ENCODE peak calls at places on chromosome 19, in six cellular contexts. A is A549, O is neural progenitor cell, H is heart left ventricle, N is left lung, X is fibroblast of lung. I is an unnamed sample.

GRCh38 chr19:32318884-32319520 is 26.4 kb upstream of the ZNF507 start:
- DNase-seq in A (peak; percentile 68), O (peak; percentile 76), H (no peak), N (no peak), X (no peak), I (no peak)

GRCh38 chr19:58279042-58279924 is 528 bp downstream of the ZNF8 start:
- DNase-seq in A (peak; percentile 71), O (peak; percentile 82), H (peak; percentile 88), N (peak; percentile 76), X (peak; percentile 78), I (peak; percentile 91)

GRCh38 chr19:55645512-55645881 is 2.0 kb downstream of the ZNF581 start:
- DNase-seq in A (no peak), O (no peak), H (no peak), N (no peak), X (no peak), I (no peak)

GRCh38 chr19:29777916-29778315 is 33.9 kb upstream of the CCNE1 start:
- DNase-seq in A (no peak), O (no peak), H (no peak), N (no peak), X (no peak), I (no peak)

GRCh38 chr19:13544423-13544822 is 38.1 kb upstream of the CACNA1A start:
- DNase-seq in A (no peak), O (no peak), H (no peak), N (no peak), X (no peak), I (no peak)

GRCh38 chr19:8451885-8452284 is 7.1 kb downstream of the HNRNPM start:
- DNase-seq in A (peak; percentile 30), O (peak; percentile 40), H (no peak), N (no peak), X (peak; percentile 81), I (no peak)

GRCh38 chr19:5718579-5719273 is 1.2 kb downstream of the LONP1 start:
- DNase-seq in A (peak; percentile 46), O (no peak), H (no peak), N (no peak), X (peak; percentile 86), I (no peak)

GRCh38 chr19:3095375-3096191 is 1.4 kb downstream of the GNA11 start:
- DNase-seq in A (no peak), O (peak; percentile 88), H (no peak), N (no peak), X (no peak), I (no peak)

GRCh38 chr19:29545866-29546582 is 20.2 kb downstream of the VSTM2B start:
- DNase-seq in A (no peak), O (no peak), H (peak; percentile 18), N (peak; percentile 11), X (no peak), I (peak; percentile 36)

GRCh38 chr19:18736415-18737336 is 53.2 kb downstream of the CRTC1 start:
- DNase-seq in A (no peak), O (no peak), H (no peak), N (peak; percentile 59), X (no peak), I (no peak)

GRCh38 chr19:50735869-50736268 is 12.7 kb downstream of the CLEC11A start:
- DNase-seq in A (no peak), O (no peak), H (no peak), N (no peak), X (no peak), I (no peak)

GRCh38 chr19:10299545-10300458 is 9.8 kb downstream of the ZGLP1 start:
- DNase-seq in A (no peak), O (no peak), H (no peak), N (no peak), X (no peak), I (peak; percentile 46)

GRCh38 chr19:40927567-40927966 is 45.5 kb upstream of the CYP2A7 start:
- DNase-seq in A (no peak), O (no peak), H (no peak), N (no peak), X (no peak), I (no peak)

GRCh38 chr19:40466219-40467006 is at the start of gene SPTBN4:
- DNase-seq in A (no peak), O (peak; percentile 10), H (peak; percentile 67), N (peak; percentile 55), X (no peak), I (peak; percentile 84)

GRCh38 chr19:29841559-29842367 is 30.0 kb downstream of the CCNE1 start:
- DNase-seq in A (peak; percentile 90), O (peak; percentile 53), H (no peak), N (no peak), X (peak; percentile 49), I (peak; percentile 27)

GRCh38 chr19:8618751-8619150 is 8.2 kb upstream of the ADAMTS10 start:
- DNase-seq in A (peak; percentile 65), O (no peak), H (no peak), N (no peak), X (no peak), I (no peak)

GRCh38 chr19:38695319-38695683 is 47.9 kb downstream of the ACTN4 start:
- DNase-seq in A (no peak), O (no peak), H (no peak), N (no peak), X (no peak), I (no peak)

GRCh38 chr19:53463263-53463662 is 4.3 kb upstream of the ZNF813 start:
- DNase-seq in A (no peak), O (peak; percentile 82), H (peak; percentile 79), N (peak; percentile 34), X (peak; percentile 43), I (peak; percentile 69)

DNA sequence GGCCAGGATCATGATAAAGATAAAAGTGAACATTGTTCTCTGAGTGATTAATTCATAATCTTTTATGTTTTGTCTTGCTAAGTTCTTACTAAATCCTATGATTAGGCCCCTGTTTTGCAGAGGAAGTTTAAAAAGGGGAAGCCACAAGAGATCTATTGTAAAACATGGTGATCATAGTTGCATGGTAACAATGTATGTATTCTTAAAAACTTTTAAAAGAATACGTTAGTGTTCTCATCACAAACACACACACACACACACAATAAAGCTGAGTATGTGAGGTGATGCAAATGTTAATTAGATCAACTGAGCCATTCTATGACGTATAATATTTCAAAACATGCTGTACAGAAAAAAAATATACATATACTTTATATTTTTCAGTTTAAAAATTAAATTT is 51.2 kb downstream of the MBD3L2B start:
- DNase-seq in A (no peak), O (no peak), H (no peak), N (no peak), X (no peak), I (no peak)
- H3K4me1 ChIP-seq in A (no peaks in the 10 kb centered on the region), O (no peaks in the 10 kb centered on the region), H (no peaks in the 10 kb centered on the region), N (peaks cover 3% of the 10 kb centered on the region), X (no peaks in the 10 kb centered on the region), I (no peaks in the 10 kb centered on the region)

DNA sequence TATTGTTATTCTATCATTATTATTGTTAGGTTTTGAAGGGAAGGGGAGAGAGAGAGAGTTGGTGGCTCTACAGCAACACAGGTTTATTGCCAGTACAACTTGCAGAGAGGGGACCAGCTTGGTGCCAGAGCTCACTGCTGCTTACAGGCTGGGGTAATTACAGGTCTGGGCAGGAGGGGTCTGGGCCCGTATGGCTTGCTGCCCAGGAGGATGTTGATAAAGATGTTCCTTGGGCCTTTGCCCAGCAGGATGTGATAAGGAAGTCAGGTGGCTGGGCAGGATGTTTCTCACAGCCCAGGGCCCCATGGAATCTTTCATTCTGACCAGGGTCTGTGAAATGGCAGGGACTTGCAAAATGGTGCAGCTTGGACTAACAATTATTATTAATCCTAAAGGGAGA is 64.2 kb upstream of the ZNF599 start:
- DNase-seq in A (no peak), O (no peak), H (peak; percentile 76), N (no peak), X (no peak), I (no peak)
- H3K4me1 ChIP-seq in A (no peaks in the 10 kb centered on the region), O (no peaks in the 10 kb centered on the region), H (peaks cover 3% of the 10 kb centered on the region), N (no peaks in the 10 kb centered on the region), X (no peaks in the 10 kb centered on the region), I (no peaks in the 10 kb centered on the region)

GRCh38 chr19:46862974-46863632 is 2.3 kb downstream of the ARHGAP35 start:
- DNase-seq in A (no peak), O (no peak), H (no peak), N (peak; percentile 32), X (no peak), I (no peak)
- H3K4me1 ChIP-seq in A (peaks cover 68% of the 10 kb centered on the region), O (peaks cover 38% of the 10 kb centered on the region), H (peaks cover 38% of the 10 kb centered on the region), N (peaks cover 69% of the 10 kb centered on the region), X (peaks cover 22% of the 10 kb centered on the region), I (peaks cover 5% of the 10 kb centered on the region)

DNA sequence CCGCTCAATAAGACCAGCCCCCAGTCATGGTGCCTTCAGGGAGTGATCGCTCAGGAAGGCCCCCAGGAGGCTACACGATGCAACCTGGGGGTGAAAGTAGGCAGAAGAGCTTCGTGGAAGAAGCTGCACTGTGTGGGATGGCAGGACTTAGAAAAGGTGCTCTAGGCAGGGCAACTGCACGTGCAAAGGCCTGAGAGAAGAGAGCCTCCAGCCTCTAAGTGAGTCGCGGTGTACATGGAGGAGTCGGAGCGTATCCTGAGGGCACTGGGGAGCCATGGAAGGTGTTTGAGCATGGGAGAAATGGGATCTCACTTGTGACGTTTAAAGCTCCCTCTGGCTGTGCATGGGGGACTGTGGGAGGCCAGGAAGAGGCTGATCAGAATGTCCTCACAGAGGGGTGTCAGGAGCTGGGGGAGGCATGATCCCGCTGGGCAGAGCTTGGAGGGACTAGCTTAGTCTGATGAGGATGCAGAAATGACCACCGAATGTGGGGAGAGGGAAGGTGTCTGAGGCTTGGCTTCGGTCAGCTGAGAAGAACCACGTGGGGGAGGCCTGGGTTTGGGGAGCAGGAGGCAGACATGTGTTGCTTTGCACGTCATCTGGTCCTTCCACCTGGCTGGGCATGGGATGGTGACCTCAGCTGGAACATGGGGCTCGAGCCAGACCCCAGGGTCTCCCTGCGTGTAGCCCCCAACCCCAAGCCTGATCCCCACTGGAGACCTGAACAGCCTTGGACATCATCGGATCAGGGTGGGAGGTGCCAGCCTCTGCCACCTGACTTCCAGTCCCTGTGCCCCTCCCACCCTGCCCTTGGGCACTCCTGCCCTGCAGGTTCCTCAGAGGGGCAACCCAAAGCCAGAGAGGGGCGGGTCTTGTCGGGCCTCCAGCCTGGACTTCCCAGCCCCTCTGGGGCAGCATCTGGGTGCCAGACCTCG is 1.1 kb downstream of the APC2 start:
- DNase-seq in A (no peak), O (no peak), H (no peak), N (no peak), X (no peak), I (no peak)
- H3K4me1 ChIP-seq in A (peaks cover 22% of the 10 kb centered on the region), O (peaks cover 33% of the 10 kb centered on the region), H (peaks cover 10% of the 10 kb centered on the region), N (peaks cover 25% of the 10 kb centered on the region), X (peaks cover 3% of the 10 kb centered on the region), I (no peaks in the 10 kb centered on the region)

GRCh38 chr19:47663911-47664771 is 49.1 kb upstream of the EHD2 start:
- DNase-seq in A (peak; percentile 77), O (no peak), H (no peak), N (peak; percentile 83), X (peak; percentile 99), I (no peak)
- H3K4me1 ChIP-seq in A (peaks cover 72% of the 10 kb centered on the region), O (no peaks in the 10 kb centered on the region), H (peaks cover 5% of the 10 kb centered on the region), N (peaks cover 78% of the 10 kb centered on the region), X (peaks cover 24% of the 10 kb centered on the region), I (no peaks in the 10 kb centered on the region)

I was measured in aorta.